ENCODE peak calls at places on chromosomes 7 and 10, in nine cellular contexts. P is HCT116, U is upper lobe of left lung, M is heart left ventricle, E is body of pancreas, I is right lobe of liver, W is GM12878, C is K562, V is IMR-90. O is an unnamed sample.

GRCh38 chr10:79074732-79075131 is 6.0 kb downstream of the ZMIZ1 start:
- ATAC-seq in M (no peak), W (no peak), V (no peak), I (no peak), E (peak; percentile 52), C (no peak), P (no peak), U (no peak), O (no peak)

GRCh38 chr10:68171539-68172080 is 60.3 kb downstream of the ATOH7 start:
- ATAC-seq in M (no peak), P (no peak), V (no peak), U (no peak), C (no peak), E (no peak), I (no peak), W (peak; percentile 60), O (no peak)

GRCh38 chr7:150665882-150666281 is 19.6 kb upstream of the GIMAP2 start:
- ATAC-seq in M (no peak), E (no peak), C (no peak), V (no peak), W (no peak), P (no peak), U (peak; percentile 44), I (peak; percentile 58), O (no peak)

GRCh38 chr7:6553460-6554044 is 2.3 kb upstream of the GRID2IP start:
- ATAC-seq in P (peak; percentile 62), I (no peak), W (peak; percentile 34), E (no peak), C (peak; percentile 74), M (no peak), U (peak; percentile 11), V (no peak), O (no peak)

GRCh38 chr7:43784030-43785001 is 25.8 kb downstream of the BLVRA start:
- ATAC-seq in U (peak; percentile 45), P (no peak), C (no peak), I (peak; percentile 50), W (peak; percentile 97), E (no peak), M (no peak), V (no peak), O (no peak)

GRCh38 chr10:72061491-72061890 is 26.9 kb downstream of the SPOCK2 start:
- ATAC-seq in I (peak; percentile 19), U (no peak), E (no peak), M (no peak), V (peak; percentile 29), C (peak; percentile 79), W (peak; percentile 69), P (peak; percentile 72), O (no peak)

GRCh38 chr10:34526186-34526585 is 288.9 kb downstream of the PARD3 start:
- ATAC-seq in M (no peak), W (no peak), C (no peak), E (no peak), V (peak; percentile 34), U (peak; percentile 44), I (no peak), P (peak; percentile 1), O (no peak)

GRCh38 chr7:25075459-25075858 is 49.6 kb downstream of the CYCS start:
- ATAC-seq in U (no peak), E (no peak), P (peak; percentile 14), C (peak; percentile 76), M (no peak), W (peak; percentile 54), I (no peak), V (no peak), O (no peak)

GRCh38 chr10:11588878-11589277 is 22.6 kb downstream of the USP6NL start:
- ATAC-seq in M (no peak), W (no peak), C (peak; percentile 81), I (no peak), E (no peak), V (no peak), U (no peak), P (no peak), O (no peak)

GRCh38 chr7:14446829-14447228 is 455.7 kb downstream of the DGKB start:
- ATAC-seq in V (no peak), C (no peak), I (no peak), M (no peak), W (peak; percentile 82), P (no peak), U (no peak), E (no peak), O (no peak)

GRCh38 chr7:30681262-30682130 is 760 bp downstream of the CRHR2 start:
- ATAC-seq in P (no peak), C (no peak), E (peak; percentile 38), I (peak; percentile 38), W (no peak), U (peak; percentile 27), V (peak; percentile 12), M (peak; percentile 8), O (peak; percentile 46)

GRCh38 chr7:8154290-8154689 is 107.7 kb downstream of the ICA1 start:
- ATAC-seq in U (no peak), V (no peak), M (no peak), W (no peak), C (no peak), E (no peak), P (no peak), I (peak; percentile 77), O (no peak)
- H3K27me3 ChIP-seq in U (no peaks in the 10 kb centered on the region), V (no peaks in the 10 kb centered on the region), M (no peaks in the 10 kb centered on the region), W (no peaks in the 10 kb centered on the region), C (no peaks in the 10 kb centered on the region), E (no peaks in the 10 kb centered on the region), P (no peaks in the 10 kb centered on the region), I (no peaks in the 10 kb centered on the region), O (no peaks in the 10 kb centered on the region)

GRCh38 chr10:17021661-17022060 is 108.0 kb downstream of the CUBN start:
- ATAC-seq in W (no peak), M (no peak), E (no peak), V (no peak), C (no peak), I (no peak), P (no peak), U (no peak), O (no peak)

GRCh38 chr10:17022399-17022798 is 107.2 kb downstream of the CUBN start:
- ATAC-seq in E (no peak), C (no peak), I (no peak), V (no peak), U (no peak), P (no peak), W (no peak), M (no peak), O (no peak)

GRCh38 chr10:17023386-17024298 is 106.0 kb downstream of the CUBN start:
- ATAC-seq in W (peak; percentile 94), M (peak; percentile 83), I (peak; percentile 52), C (peak; percentile 94), V (peak; percentile 81), U (peak; percentile 92), E (peak; percentile 67), P (peak; percentile 92), O (peak; percentile 84)

GRCh38 chr10:17024461-17024860 is 105.2 kb downstream of the CUBN start:
- ATAC-seq in W (no peak), V (no peak), I (no peak), C (no peak), E (no peak), M (no peak), U (no peak), P (no peak), O (no peak)

GRCh38 chr10:17022898-17023297 is 106.7 kb downstream of the CUBN start:
- ATAC-seq in C (no peak), V (no peak), W (no peak), E (peak; percentile 27), I (no peak), P (no peak), M (peak; percentile 51), U (peak; percentile 38), O (no peak)
- TF ChIP-seq POLR2A in C (peak; percentile 71), V (no peak), W (no peak), E (no peak), I (no peak), P (no peak), M (no peak), U (no peak), O (no peak)

DNA sequence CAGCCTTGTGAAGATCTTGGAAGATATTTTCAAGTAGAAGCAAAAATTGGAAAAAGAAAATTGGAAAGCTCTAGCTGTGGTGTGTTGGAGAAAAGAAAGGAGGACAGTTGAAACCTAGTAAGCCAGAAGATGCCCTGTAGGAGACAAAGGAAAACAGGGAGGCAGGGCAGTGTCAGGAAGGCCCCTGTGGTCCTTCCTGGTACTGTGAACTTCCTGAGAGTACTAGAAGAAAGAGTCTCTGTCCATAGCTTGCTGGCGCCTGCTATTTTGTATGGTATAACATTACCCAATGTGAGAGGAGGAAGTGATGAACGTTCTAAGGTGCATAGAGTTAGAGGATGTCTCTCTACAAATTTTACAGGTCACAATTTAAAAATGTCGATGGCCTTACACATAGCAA is 183.1 kb downstream of the CTTNBP2 start:
- ATAC-seq in I (no peak), C (peak; percentile 61), V (no peak), P (no peak), U (no peak), E (no peak), M (no peak), W (no peak), O (no peak)
- TF ChIP-seq CTCF in I (no peak), C (no peak), V (no peak), P (no peak), U (no peak), E (no peak), M (no peak), W (no peak), O (no peak)

DNA sequence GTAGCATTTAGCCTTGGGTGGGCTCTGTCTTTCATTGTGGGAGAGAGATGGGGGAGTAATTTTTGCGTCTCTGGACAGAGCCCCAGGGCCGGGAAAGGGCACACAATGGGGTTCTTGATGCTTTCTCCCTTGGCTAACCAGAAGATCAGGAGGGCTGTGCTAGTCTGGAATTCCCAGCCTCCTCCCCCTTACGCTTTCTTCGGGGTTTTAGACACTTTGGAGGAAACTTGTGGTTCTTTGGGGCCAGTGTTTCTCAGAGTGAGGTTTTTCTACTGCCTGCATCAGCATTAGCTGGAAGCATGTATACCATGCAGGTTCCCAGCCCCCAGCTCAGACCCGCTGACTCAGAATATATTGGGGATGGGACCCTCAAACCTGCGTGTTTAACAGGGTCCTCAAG is 7.0 kb downstream of the NEURL1 start:
- ATAC-seq in M (no peak), U (no peak), E (no peak), W (no peak), C (no peak), V (no peak), P (no peak), I (no peak), O (no peak)
- H3K27me3 ChIP-seq in M (no peaks in the 10 kb centered on the region), U (no peaks in the 10 kb centered on the region), E (no peaks in the 10 kb centered on the region), W (peaks cover 2% of the 10 kb centered on the region), C (peaks cover 13% of the 10 kb centered on the region), V (peaks cover 70% of the 10 kb centered on the region), P (no peaks in the 10 kb centered on the region), I (no peaks in the 10 kb centered on the region), O (peaks cover 33% of the 10 kb centered on the region)

DNA sequence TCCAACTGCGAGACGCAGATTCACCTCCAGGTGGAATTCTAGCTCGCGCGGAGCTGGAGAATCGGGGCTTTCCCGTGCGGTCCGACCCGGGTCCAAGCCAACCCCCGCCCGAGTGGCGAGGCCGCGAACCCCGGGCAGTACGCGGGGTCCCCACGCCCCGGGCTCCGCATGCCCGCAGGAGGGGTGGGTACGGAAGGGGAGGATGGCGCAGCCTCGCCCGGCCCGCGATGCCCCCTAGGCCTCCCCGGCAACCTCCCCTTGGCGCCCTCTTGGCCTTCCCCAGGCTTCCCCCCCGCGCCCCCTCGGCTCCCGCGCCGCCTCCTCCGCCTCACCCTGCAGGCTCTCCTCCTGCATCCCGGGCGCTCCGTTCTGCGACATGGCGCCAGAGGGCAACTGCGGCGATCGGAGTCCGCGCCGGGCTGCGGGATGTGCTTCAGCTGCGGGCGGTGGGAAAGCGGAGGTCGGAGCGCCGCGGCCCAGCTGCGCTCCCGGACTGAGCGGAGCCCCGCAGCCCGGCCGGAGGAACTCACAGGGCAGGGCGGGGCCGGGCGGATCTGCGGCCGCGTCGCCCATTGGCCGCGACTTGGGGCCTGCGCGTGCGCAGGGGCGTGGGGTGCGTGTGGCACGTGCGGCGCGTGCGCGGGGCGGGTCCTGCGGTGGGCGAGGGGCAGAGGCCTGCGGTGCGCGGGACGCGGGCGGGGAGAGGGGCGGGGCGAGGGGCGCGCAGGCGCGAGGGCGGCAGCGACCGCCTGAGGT is at the start of gene BNIP3:
- ATAC-seq in P (peak; percentile 95), E (peak; percentile 91), W (peak; percentile 97), I (peak; percentile 89), V (peak; percentile 83), M (peak; percentile 95), U (peak; percentile 97), C (peak; percentile 95), O (peak; percentile 98)
- TF ChIP-seq POLR2A in P (peak; percentile 37), E (peak; percentile 99), W (peak; percentile 79), I (peak; percentile 99), V (peak; percentile 99), M (peak; percentile 95), U (peak; percentile 65), C (peak; percentile 69), O (peak; percentile 92)

O was measured in gastroesophageal sphincter.